ENCODE peak calls at places on chromosomes 13 and 19, in four cellular contexts. Z is stimulated activated CD8-positive, alpha-beta memory T cell treated with anti-CD3 and anti-CD28 coated beads, Interleukin-15, amount 100 ng/mL, for 24 hours; D is neural crest cell; E is non-pigmented ciliary epithelial cell. U is an unnamed sample.

GRCh38 chr13:71751074-71751473 is 115.9 kb downstream of the DACH1 start:
- DNase-seq in E (no peak), Z (no peak), D (no peak), U (no peak)

GRCh38 chr13:110387451-110388140 is 80.5 kb downstream of the COL4A2 start:
- DNase-seq in E (no peak), Z (no peak), D (no peak), U (no peak)

GRCh38 chr19:5025027-5025426 is 56.1 kb downstream of the KDM4B start:
- DNase-seq in Z (no peak), E (no peak), D (no peak), U (no peak)

GRCh38 chr19:31334101-31334848 is 15.0 kb downstream of the TSHZ3 start:
- DNase-seq in D (no peak), E (peak), Z (no peak), U (no peak)

GRCh38 chr19:30443531-30444252 is 71.5 kb downstream of the ZNF536 start:
- DNase-seq in Z (no peak), E (no peak), D (no peak), U (no peak)

GRCh38 chr13:93296584-93296983 is 70.0 kb downstream of the GPC6 start:
- DNase-seq in E (no peak), D (no peak), Z (no peak), U (no peak)

GRCh38 chr19:53365899-53366493 is 491 bp downstream of the ZNF525 start:
- DNase-seq in Z (peak), D (peak), E (no peak), U (no peak)

GRCh38 chr13:72696590-72696989 is 30.8 kb downstream of the MZT1 start:
- DNase-seq in E (no peak), D (no peak), Z (no peak), U (no peak)

GRCh38 chr13:97249093-97249787 is 27.1 kb downstream of the MBNL2 start:
- DNase-seq in E (no peak), D (no peak), Z (no peak), U (no peak)

GRCh38 chr13:30731658-30732390 is 3.5 kb upstream of the ALOX5AP start:
- DNase-seq in D (no peak), E (no peak), Z (no peak), U (peak)

GRCh38 chr19:29329460-29330134 is 116.6 kb upstream of the UQCRFS1 start:
- DNase-seq in D (peak), E (no peak), Z (no peak), U (no peak)

GRCh38 chr13:73842621-73843020 is 291.6 kb downstream of the KLF12 start:
- DNase-seq in Z (no peak), D (no peak), E (no peak), U (no peak)

GRCh38 chr19:23440791-23441190 is 45.5 kb upstream of the ZNF91 start:
- DNase-seq in D (no peak), E (no peak), Z (no peak), U (no peak)

GRCh38 chr19:10863107-10863700 is 8.1 kb upstream of the CARM1 start:
- DNase-seq in E (no peak), Z (no peak), D (no peak), U (no peak)

GRCh38 chr19:38736036-38736412 is 8.2 kb downstream of the CAPN12 start:
- DNase-seq in E (no peak), Z (no peak), D (no peak), U (no peak)

GRCh38 chr19:543912-544608 is at the start of gene GZMM:
- DNase-seq in D (no peak), Z (peak), E (no peak), U (no peak)

GRCh38 chr13:26327905-26328304 is 74.0 kb downstream of the CDK8 start:
- DNase-seq in D (no peak), E (no peak), Z (no peak), U (no peak)

GRCh38 chr19:44948763-44949374 is 3.0 kb downstream of the APOC2 start:
- DNase-seq in E (no peak), D (no peak), Z (no peak), U (no peak)

GRCh38 chr13:113337556-113337955 is 26.4 kb downstream of the GRTP1 start:
- DNase-seq in Z (no peak), E (no peak), D (no peak), U (no peak)

GRCh38 chr19:14544977-14545715 is 15.8 kb downstream of the TECR start:
- DNase-seq in Z (no peak), D (no peak), E (no peak), U (peak)

GRCh38 chr13:81142306-81142999 is 801.5 kb upstream of the SPRY2 start:
- DNase-seq in Z (no peak), E (no peak), D (no peak), U (no peak)

GRCh38 chr13:36815069-36815468 is 4.0 kb upstream of the RFXAP start:
- DNase-seq in D (no peak), E (no peak), Z (no peak), U (no peak)

GRCh38 chr19:8481191-8481590 is 21.2 kb downstream of the PRAM1 start:
- DNase-seq in D (no peak), Z (no peak), E (no peak), U (no peak)

GRCh38 chr19:46984077-46985010 is 35.3 kb upstream of the NPAS1 start:
- DNase-seq in D (no peak), E (no peak), Z (no peak), U (no peak)

GRCh38 chr13:76316998-76317527 is 569.1 kb downstream of the KCTD12 start:
- DNase-seq in E (no peak), D (no peak), Z (no peak), U (no peak)

GRCh38 chr13:98941536-98941935 is 36.3 kb downstream of the DOCK9 start:
- DNase-seq in D (no peak), Z (no peak), E (no peak), U (no peak)

GRCh38 chr13:64928704-64929499 is 2301.2 kb downstream of the PCDH9 start:
- DNase-seq in D (no peak), Z (no peak), E (peak), U (no peak)